ENCODE peak calls at places on chromosome X, in four cellular contexts. One of them, this sample, is unnamed.

GRCh38 chrX:16671005-16671404 is 21.0 kb downstream of the S100G start:
- DNase-seq in GM04504: peak
- DNase-seq in upper lobe of right lung: no peak
- DNase-seq in amniotic stem cell: peak
- DNase-seq in this sample: no peak

GRCh38 chrX:51641421-51642021 is 22.8 kb upstream of the CENPVL3 start:
- DNase-seq in GM04504: peak
- DNase-seq in upper lobe of right lung: no peak
- DNase-seq in amniotic stem cell: no peak
- DNase-seq in this sample: no peak

GRCh38 chrX:154313147-154313546 is 17.6 kb downstream of the TKTL1 start:
- DNase-seq in GM04504: no peak
- DNase-seq in upper lobe of right lung: no peak
- DNase-seq in amniotic stem cell: no peak
- DNase-seq in this sample: no peak

GRCh38 chrX:118823263-118824172 is at the start of gene ZCCHC12:
- DNase-seq in GM04504: no peak
- DNase-seq in upper lobe of right lung: peak
- DNase-seq in amniotic stem cell: no peak
- DNase-seq in this sample: no peak

GRCh38 chrX:41785685-41786084 is 61.7 kb downstream of the GPR82 start:
- DNase-seq in GM04504: no peak
- DNase-seq in upper lobe of right lung: no peak
- DNase-seq in amniotic stem cell: no peak
- DNase-seq in this sample: no peak

GRCh38 chrX:129980540-129981206 is 1.8 kb upstream of the BCORL1 start:
- DNase-seq in GM04504: no peak
- DNase-seq in upper lobe of right lung: peak
- DNase-seq in amniotic stem cell: no peak
- DNase-seq in this sample: peak

GRCh38 chrX:36401774-36402173 is 482.2 kb downstream of the CFAP47 start:
- DNase-seq in GM04504: no peak
- DNase-seq in upper lobe of right lung: no peak
- DNase-seq in amniotic stem cell: no peak
- DNase-seq in this sample: no peak

GRCh38 chrX:135170877-135171519 is at the start of gene CT55:
- DNase-seq in GM04504: no peak
- DNase-seq in upper lobe of right lung: no peak
- DNase-seq in amniotic stem cell: no peak
- DNase-seq in this sample: no peak

GRCh38 chrX:70324326-70324725 is 34.4 kb downstream of the KIF4A start:
- DNase-seq in GM04504: no peak
- DNase-seq in upper lobe of right lung: no peak
- DNase-seq in amniotic stem cell: no peak
- DNase-seq in this sample: no peak

GRCh38 chrX:10833299-10834169 is 213.1 kb upstream of the MID1 start:
- DNase-seq in GM04504: no peak
- DNase-seq in upper lobe of right lung: peak
- DNase-seq in amniotic stem cell: no peak
- DNase-seq in this sample: no peak

GRCh38 chrX:118974908-118975671 is 672 bp downstream of the LONRF3 start:
- DNase-seq in GM04504: no peak
- DNase-seq in upper lobe of right lung: peak
- DNase-seq in amniotic stem cell: no peak
- DNase-seq in this sample: no peak

GRCh38 chrX:20965270-20966044 is 408.8 kb upstream of the CNKSR2 start:
- DNase-seq in GM04504: no peak
- DNase-seq in upper lobe of right lung: no peak
- DNase-seq in amniotic stem cell: no peak
- DNase-seq in this sample: no peak

GRCh38 chrX:137405449-137406140 is 160.3 kb upstream of the ZIC3 start:
- DNase-seq in GM04504: no peak
- DNase-seq in upper lobe of right lung: no peak
- DNase-seq in amniotic stem cell: no peak
- DNase-seq in this sample: no peak

GRCh38 chrX:10213716-10214115 is 56.9 kb downstream of the CLCN4 start:
- DNase-seq in GM04504: no peak
- DNase-seq in upper lobe of right lung: no peak
- DNase-seq in amniotic stem cell: no peak
- DNase-seq in this sample: no peak

GRCh38 chrX:70901465-70901864 is 7.0 kb downstream of the TEX11 start:
- DNase-seq in GM04504: no peak
- DNase-seq in upper lobe of right lung: no peak
- DNase-seq in amniotic stem cell: no peak
- DNase-seq in this sample: no peak

GRCh38 chrX:3370656-3371055 is 24.2 kb upstream of the MXRA5 start:
- DNase-seq in GM04504: no peak
- DNase-seq in upper lobe of right lung: no peak
- DNase-seq in amniotic stem cell: no peak
- DNase-seq in this sample: no peak

GRCh38 chrX:115311666-115312065 is 22.2 kb downstream of the LUZP4 start:
- DNase-seq in GM04504: no peak
- DNase-seq in upper lobe of right lung: no peak
- DNase-seq in amniotic stem cell: no peak
- DNase-seq in this sample: no peak

GRCh38 chrX:15838017-15838416 is 16.6 kb downstream of the AP1S2 start:
- DNase-seq in GM04504: no peak
- DNase-seq in upper lobe of right lung: no peak
- DNase-seq in amniotic stem cell: no peak
- DNase-seq in this sample: no peak

This sample was measured in mesenteric fat pad.